ENCODE peak calls at places on chromosome 4, in seven cellular contexts. One of them, this sample, is unnamed.
A peak's percentile ranks its signal among the peaks of the same experiment; 100 is the strongest.

GRCh38 chr4:22029803-22030202 is 81.2 kb upstream of the KCNIP4 start:
- DNase-seq in dorsolateral prefrontal cortex: no peak
- DNase-seq in tibial artery: no peak
- DNase-seq in epithelial cell of esophagus: peak; percentile 45
- DNase-seq in Calu3: peak; percentile 6
- DNase-seq in DND-41: no peak
- DNase-seq in GM20000: no peak
- DNase-seq in this sample: no peak

GRCh38 chr4:8911311-8912088 is 39.9 kb upstream of the HMX1 start:
- DNase-seq in dorsolateral prefrontal cortex: no peak
- DNase-seq in tibial artery: peak; percentile 56
- DNase-seq in epithelial cell of esophagus: no peak
- DNase-seq in Calu3: no peak
- DNase-seq in DND-41: peak; percentile 1
- DNase-seq in GM20000: no peak
- DNase-seq in this sample: peak; percentile 36

GRCh38 chr4:13851541-13851940 is 224.0 kb upstream of the BOD1L1 start:
- DNase-seq in dorsolateral prefrontal cortex: no peak
- DNase-seq in tibial artery: no peak
- DNase-seq in epithelial cell of esophagus: no peak
- DNase-seq in Calu3: no peak
- DNase-seq in DND-41: no peak
- DNase-seq in GM20000: no peak
- DNase-seq in this sample: no peak

GRCh38 chr4:128163177-128164117 is 102.3 kb downstream of the LARP1B start:
- DNase-seq in dorsolateral prefrontal cortex: no peak
- DNase-seq in tibial artery: no peak
- DNase-seq in epithelial cell of esophagus: peak; percentile 85
- DNase-seq in Calu3: no peak
- DNase-seq in DND-41: no peak
- DNase-seq in GM20000: no peak
- DNase-seq in this sample: no peak

GRCh38 chr4:51843309-51844156 is 580 bp downstream of the DCUN1D4 start:
- DNase-seq in dorsolateral prefrontal cortex: peak; percentile 70
- DNase-seq in tibial artery: peak; percentile 90
- DNase-seq in epithelial cell of esophagus: peak; percentile 68
- DNase-seq in Calu3: peak; percentile 39
- DNase-seq in DND-41: peak; percentile 79
- DNase-seq in GM20000: peak; percentile 84
- DNase-seq in this sample: peak; percentile 34

GRCh38 chr4:61528595-61528994 is 328.5 kb downstream of the ADGRL3 start:
- DNase-seq in dorsolateral prefrontal cortex: no peak
- DNase-seq in tibial artery: no peak
- DNase-seq in epithelial cell of esophagus: no peak
- DNase-seq in Calu3: no peak
- DNase-seq in DND-41: no peak
- DNase-seq in GM20000: no peak
- DNase-seq in this sample: no peak

GRCh38 chr4:145285928-145286327 is 105.5 kb upstream of the OTUD4 start:
- DNase-seq in dorsolateral prefrontal cortex: no peak
- DNase-seq in tibial artery: no peak
- DNase-seq in epithelial cell of esophagus: peak; percentile 61
- DNase-seq in Calu3: no peak
- DNase-seq in DND-41: no peak
- DNase-seq in GM20000: no peak
- DNase-seq in this sample: no peak

GRCh38 chr4:36351082-36351666 is 69.8 kb downstream of the DTHD1 start:
- DNase-seq in dorsolateral prefrontal cortex: peak; percentile 60
- DNase-seq in tibial artery: no peak
- DNase-seq in epithelial cell of esophagus: peak; percentile 72
- DNase-seq in Calu3: peak; percentile 61
- DNase-seq in DND-41: peak; percentile 80
- DNase-seq in GM20000: peak; percentile 47
- DNase-seq in this sample: peak; percentile 58

GRCh38 chr4:170887396-170887795 is 797.6 kb upstream of the AADAT start:
- DNase-seq in dorsolateral prefrontal cortex: no peak
- DNase-seq in tibial artery: no peak
- DNase-seq in epithelial cell of esophagus: no peak
- DNase-seq in Calu3: no peak
- DNase-seq in DND-41: no peak
- DNase-seq in GM20000: no peak
- DNase-seq in this sample: no peak

GRCh38 chr4:71680706-71681105 is 103.2 kb downstream of the GC start:
- DNase-seq in dorsolateral prefrontal cortex: no peak
- DNase-seq in tibial artery: no peak
- DNase-seq in epithelial cell of esophagus: no peak
- DNase-seq in Calu3: no peak
- DNase-seq in DND-41: no peak
- DNase-seq in GM20000: no peak
- DNase-seq in this sample: no peak

GRCh38 chr4:110751991-110752390 is 129.1 kb upstream of the PITX2 start:
- DNase-seq in dorsolateral prefrontal cortex: no peak
- DNase-seq in tibial artery: no peak
- DNase-seq in epithelial cell of esophagus: no peak
- DNase-seq in Calu3: no peak
- DNase-seq in DND-41: no peak
- DNase-seq in GM20000: no peak
- DNase-seq in this sample: no peak

GRCh38 chr4:10554694-10555093 is 97.5 kb upstream of the ZNF518B start:
- DNase-seq in dorsolateral prefrontal cortex: no peak
- DNase-seq in tibial artery: no peak
- DNase-seq in epithelial cell of esophagus: peak; percentile 68
- DNase-seq in Calu3: peak; percentile 39
- DNase-seq in DND-41: peak; percentile 49
- DNase-seq in GM20000: peak; percentile 41
- DNase-seq in this sample: peak; percentile 72

GRCh38 chr4:67082746-67083145 is 462.6 kb downstream of the CENPC start:
- DNase-seq in dorsolateral prefrontal cortex: no peak
- DNase-seq in tibial artery: no peak
- DNase-seq in epithelial cell of esophagus: no peak
- DNase-seq in Calu3: no peak
- DNase-seq in DND-41: no peak
- DNase-seq in GM20000: no peak
- DNase-seq in this sample: no peak

GRCh38 chr4:67084801-67085200 is 460.5 kb downstream of the CENPC start:
- DNase-seq in dorsolateral prefrontal cortex: no peak
- DNase-seq in tibial artery: no peak
- DNase-seq in epithelial cell of esophagus: no peak
- DNase-seq in Calu3: no peak
- DNase-seq in DND-41: no peak
- DNase-seq in GM20000: no peak
- DNase-seq in this sample: no peak

GRCh38 chr4:67091668-67092067 is 453.6 kb downstream of the CENPC start:
- DNase-seq in dorsolateral prefrontal cortex: no peak
- DNase-seq in tibial artery: no peak
- DNase-seq in epithelial cell of esophagus: no peak
- DNase-seq in Calu3: no peak
- DNase-seq in DND-41: no peak
- DNase-seq in GM20000: no peak
- DNase-seq in this sample: no peak

GRCh38 chr4:67083496-67083895 is 461.8 kb downstream of the CENPC start:
- DNase-seq in dorsolateral prefrontal cortex: no peak
- DNase-seq in tibial artery: no peak
- DNase-seq in epithelial cell of esophagus: no peak
- DNase-seq in Calu3: no peak
- DNase-seq in DND-41: no peak
- DNase-seq in GM20000: no peak
- DNase-seq in this sample: no peak

GRCh38 chr4:67087897-67088296 is 457.4 kb downstream of the CENPC start:
- DNase-seq in dorsolateral prefrontal cortex: no peak
- DNase-seq in tibial artery: no peak
- DNase-seq in epithelial cell of esophagus: peak; percentile 62
- DNase-seq in Calu3: peak; percentile 42
- DNase-seq in DND-41: peak; percentile 28
- DNase-seq in GM20000: peak; percentile 14
- DNase-seq in this sample: no peak
- TF ChIP-seq CTCF in dorsolateral prefrontal cortex: peak; percentile 45
- TF ChIP-seq CTCF in tibial artery: peak; percentile 27
- TF ChIP-seq CTCF in epithelial cell of esophagus: peak; percentile 74
- TF ChIP-seq CTCF in Calu3: peak; percentile 14
- TF ChIP-seq CTCF in DND-41: peak; percentile 47
- TF ChIP-seq CTCF in GM20000: peak; percentile 57
- TF ChIP-seq CTCF in this sample: peak; percentile 34

DNA sequence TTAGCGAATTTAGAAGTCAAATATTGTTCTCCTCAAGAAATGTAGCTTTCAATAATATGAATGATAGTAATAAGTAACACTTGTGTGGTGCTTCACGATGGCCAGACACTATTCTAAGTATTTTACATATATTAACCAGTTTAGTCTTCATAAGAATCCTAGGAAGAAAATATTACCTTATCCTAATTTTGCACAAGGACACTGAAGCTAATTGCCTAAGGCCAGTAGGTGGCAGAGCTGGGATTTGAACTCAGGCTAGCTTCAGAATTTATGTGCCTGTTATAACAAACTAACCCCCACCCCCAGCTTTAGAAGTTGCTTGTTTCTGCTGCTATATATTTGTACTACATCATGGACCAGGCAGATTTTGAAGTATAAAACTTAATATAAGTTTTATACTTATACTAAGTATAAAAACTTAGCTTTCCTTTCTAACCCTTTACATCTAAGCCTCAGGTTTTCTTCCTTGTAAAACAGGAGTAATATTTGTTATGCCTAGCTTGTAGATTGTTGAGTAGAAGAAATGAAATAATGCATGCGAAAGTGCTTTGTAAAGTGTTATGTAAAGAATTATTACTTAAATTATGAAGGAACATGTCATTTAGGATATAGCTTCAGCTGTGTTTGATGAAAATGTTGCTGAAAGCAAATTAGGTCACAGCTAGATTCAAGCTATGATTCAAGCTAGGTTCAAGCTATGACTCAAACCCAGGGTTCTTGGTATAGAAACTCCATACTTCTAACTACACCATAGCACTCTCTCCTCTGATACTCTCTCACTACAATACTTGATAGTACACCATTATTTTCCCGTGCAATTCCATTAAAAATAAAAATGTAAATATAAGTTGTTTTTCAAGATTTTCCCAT is 4.2 kb upstream of the CDS1 start:
- DNase-seq in dorsolateral prefrontal cortex: no peak
- DNase-seq in tibial artery: no peak
- DNase-seq in epithelial cell of esophagus: peak; percentile 80
- DNase-seq in Calu3: peak; percentile 39
- DNase-seq in DND-41: no peak
- DNase-seq in GM20000: no peak
- DNase-seq in this sample: no peak
- TF ChIP-seq CTCF in dorsolateral prefrontal cortex: peak; percentile 61
- TF ChIP-seq CTCF in tibial artery: no peak
- TF ChIP-seq CTCF in epithelial cell of esophagus: peak; percentile 77
- TF ChIP-seq CTCF in Calu3: peak; percentile 45
- TF ChIP-seq CTCF in DND-41: peak; percentile 44
- TF ChIP-seq CTCF in GM20000: no peak
- TF ChIP-seq CTCF in this sample: no peak

GRCh38 chr4:25177147-25177546 is 16.9 kb upstream of the SEPSECS start:
- DNase-seq in dorsolateral prefrontal cortex: no peak
- DNase-seq in tibial artery: no peak
- DNase-seq in epithelial cell of esophagus: no peak
- DNase-seq in Calu3: no peak
- DNase-seq in DND-41: no peak
- DNase-seq in GM20000: no peak
- DNase-seq in this sample: no peak

GRCh38 chr4:25178838-25179261 is 18.6 kb upstream of the SEPSECS start:
- DNase-seq in dorsolateral prefrontal cortex: no peak
- DNase-seq in tibial artery: no peak
- DNase-seq in epithelial cell of esophagus: no peak
- DNase-seq in Calu3: no peak
- DNase-seq in DND-41: no peak
- DNase-seq in GM20000: no peak
- DNase-seq in this sample: no peak

GRCh38 chr4:25184056-25184455 is 23.8 kb upstream of the SEPSECS start:
- DNase-seq in dorsolateral prefrontal cortex: no peak
- DNase-seq in tibial artery: no peak
- DNase-seq in epithelial cell of esophagus: no peak
- DNase-seq in Calu3: no peak
- DNase-seq in DND-41: no peak
- DNase-seq in GM20000: no peak
- DNase-seq in this sample: no peak

GRCh38 chr4:25182941-25183340 is 22.7 kb upstream of the SEPSECS start:
- DNase-seq in dorsolateral prefrontal cortex: no peak
- DNase-seq in tibial artery: no peak
- DNase-seq in epithelial cell of esophagus: no peak
- DNase-seq in Calu3: no peak
- DNase-seq in DND-41: no peak
- DNase-seq in GM20000: no peak
- DNase-seq in this sample: no peak

DNA sequence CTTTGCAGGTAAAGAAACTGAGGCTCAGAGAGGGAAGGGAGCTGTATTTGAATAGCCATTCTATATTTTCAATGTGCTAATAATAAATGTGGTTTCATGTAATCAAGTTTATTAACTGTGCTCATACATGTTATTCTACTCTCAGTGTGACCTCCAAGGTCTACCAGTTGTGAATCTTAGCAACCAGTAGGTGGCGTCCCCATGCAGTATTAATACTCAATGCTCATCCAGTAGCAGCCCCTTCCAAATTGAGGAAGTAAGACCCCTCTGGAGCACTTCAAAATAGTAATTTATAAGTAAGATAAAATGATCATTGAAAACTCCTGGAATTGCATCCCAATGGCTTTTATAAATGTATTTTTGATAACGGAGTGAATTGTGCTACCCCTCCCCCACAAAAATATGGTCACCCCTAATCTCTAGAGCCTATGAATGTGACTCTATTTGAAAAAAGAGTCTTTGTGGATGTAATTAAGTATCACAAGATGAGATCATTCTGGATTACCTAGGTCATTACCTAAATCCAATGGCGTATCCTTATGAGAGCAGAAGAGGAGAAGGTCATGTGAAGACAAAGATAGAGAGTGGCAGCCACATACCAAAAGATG is 20.4 kb upstream of the SEPSECS start:
- DNase-seq in dorsolateral prefrontal cortex: no peak
- DNase-seq in tibial artery: no peak
- DNase-seq in epithelial cell of esophagus: peak; percentile 67
- DNase-seq in Calu3: peak; percentile 14
- DNase-seq in DND-41: peak; percentile 24
- DNase-seq in GM20000: peak; percentile 42
- DNase-seq in this sample: no peak
- TF ChIP-seq CTCF in dorsolateral prefrontal cortex: peak; percentile 13
- TF ChIP-seq CTCF in tibial artery: no peak
- TF ChIP-seq CTCF in epithelial cell of esophagus: peak; percentile 82
- TF ChIP-seq CTCF in Calu3: peak; percentile 41
- TF ChIP-seq CTCF in DND-41: peak; percentile 60
- TF ChIP-seq CTCF in GM20000: peak; percentile 32
- TF ChIP-seq CTCF in this sample: peak; percentile 8

DNA sequence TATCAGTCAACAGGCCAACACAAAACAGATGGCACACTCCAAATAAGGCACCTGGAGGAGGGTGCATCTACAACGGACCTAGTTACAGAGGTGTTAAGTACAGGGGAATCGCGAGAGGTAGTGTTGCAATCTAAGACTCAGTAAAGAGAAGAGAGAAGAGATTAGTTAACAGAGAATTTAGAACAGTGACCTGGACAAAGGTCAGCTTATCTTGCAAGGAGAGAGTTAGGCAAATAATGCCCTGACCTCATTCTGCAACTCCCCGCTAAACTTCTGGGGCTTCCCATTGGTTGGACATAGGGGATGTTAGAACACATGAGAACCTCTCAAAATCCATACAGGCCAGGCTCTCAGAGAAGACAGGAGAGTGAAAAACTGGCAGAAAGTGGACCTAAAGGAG is 289.4 kb upstream of the GK2 start:
- DNase-seq in dorsolateral prefrontal cortex: no peak
- DNase-seq in tibial artery: no peak
- DNase-seq in epithelial cell of esophagus: no peak
- DNase-seq in Calu3: no peak
- DNase-seq in DND-41: no peak
- DNase-seq in GM20000: no peak
- DNase-seq in this sample: no peak
- TF ChIP-seq CTCF in dorsolateral prefrontal cortex: no peak
- TF ChIP-seq CTCF in tibial artery: no peak
- TF ChIP-seq CTCF in epithelial cell of esophagus: no peak
- TF ChIP-seq CTCF in Calu3: no peak
- TF ChIP-seq CTCF in DND-41: no peak
- TF ChIP-seq CTCF in GM20000: no peak
- TF ChIP-seq CTCF in this sample: no peak

GRCh38 chr4:103478729-103479128 is 241.1 kb downstream of the TACR3 start:
- DNase-seq in dorsolateral prefrontal cortex: no peak
- DNase-seq in tibial artery: no peak
- DNase-seq in epithelial cell of esophagus: no peak
- DNase-seq in Calu3: no peak
- DNase-seq in DND-41: no peak
- DNase-seq in GM20000: no peak
- DNase-seq in this sample: no peak
- TF ChIP-seq CTCF in dorsolateral prefrontal cortex: no peak
- TF ChIP-seq CTCF in tibial artery: no peak
- TF ChIP-seq CTCF in epithelial cell of esophagus: no peak
- TF ChIP-seq CTCF in Calu3: no peak
- TF ChIP-seq CTCF in DND-41: peak; percentile 30
- TF ChIP-seq CTCF in GM20000: peak; percentile 1
- TF ChIP-seq CTCF in this sample: no peak

This sample was measured in mesothelial cell of epicardium.